ENCODE peak calls at places on chromosomes 6 and 20, in seven cellular contexts. One of them, this sample, is unnamed.

GRCh38 chr20:57693002-57693582 is 16.7 kb downstream of the PMEPA1 start:
- DNase-seq in neural crest cell: no peak
- DNase-seq in IMR-90: no peak
- DNase-seq in RWPE1: peak
- DNase-seq in spleen: no peak
- DNase-seq in pancreas: peak
- DNase-seq in CD4-positive, alpha-beta T cell: no peak
- DNase-seq in this sample: no peak

GRCh38 chr6:56223995-56224394 is 23.4 kb downstream of the COL21A1 start:
- DNase-seq in neural crest cell: no peak
- DNase-seq in IMR-90: peak
- DNase-seq in RWPE1: peak
- DNase-seq in spleen: no peak
- DNase-seq in pancreas: no peak
- DNase-seq in CD4-positive, alpha-beta T cell: no peak
- DNase-seq in this sample: no peak

GRCh38 chr6:13550656-13551055 is 23.7 kb upstream of the SIRT5 start:
- DNase-seq in neural crest cell: no peak
- DNase-seq in IMR-90: no peak
- DNase-seq in RWPE1: no peak
- DNase-seq in spleen: no peak
- DNase-seq in pancreas: no peak
- DNase-seq in CD4-positive, alpha-beta T cell: no peak
- DNase-seq in this sample: no peak

GRCh38 chr6:3529232-3529631 is 72.4 kb upstream of the SLC22A23 start:
- DNase-seq in neural crest cell: no peak
- DNase-seq in IMR-90: no peak
- DNase-seq in RWPE1: no peak
- DNase-seq in spleen: no peak
- DNase-seq in pancreas: no peak
- DNase-seq in CD4-positive, alpha-beta T cell: no peak
- DNase-seq in this sample: no peak

GRCh38 chr6:63465750-63466149 is 106.5 kb upstream of the LOC128125822 start:
- DNase-seq in neural crest cell: no peak
- DNase-seq in IMR-90: no peak
- DNase-seq in RWPE1: no peak
- DNase-seq in spleen: no peak
- DNase-seq in pancreas: no peak
- DNase-seq in CD4-positive, alpha-beta T cell: no peak
- DNase-seq in this sample: no peak

GRCh38 chr6:35359744-35360348 is 17.5 kb downstream of the PPARD start:
- DNase-seq in neural crest cell: no peak
- DNase-seq in IMR-90: peak
- DNase-seq in RWPE1: no peak
- DNase-seq in spleen: no peak
- DNase-seq in pancreas: peak
- DNase-seq in CD4-positive, alpha-beta T cell: no peak
- DNase-seq in this sample: no peak

GRCh38 chr6:17466707-17467106 is 73.3 kb downstream of the CAP2 start:
- DNase-seq in neural crest cell: no peak
- DNase-seq in IMR-90: peak
- DNase-seq in RWPE1: peak
- DNase-seq in spleen: no peak
- DNase-seq in pancreas: no peak
- DNase-seq in CD4-positive, alpha-beta T cell: no peak
- DNase-seq in this sample: no peak

GRCh38 chr6:149513915-149514314 is 29.1 kb upstream of the ZC3H12D start:
- DNase-seq in neural crest cell: no peak
- DNase-seq in IMR-90: no peak
- DNase-seq in RWPE1: no peak
- DNase-seq in spleen: no peak
- DNase-seq in pancreas: no peak
- DNase-seq in CD4-positive, alpha-beta T cell: no peak
- DNase-seq in this sample: no peak

GRCh38 chr6:55239099-55239498 is 64.8 kb downstream of the HCRTR2 start:
- DNase-seq in neural crest cell: no peak
- DNase-seq in IMR-90: no peak
- DNase-seq in RWPE1: no peak
- DNase-seq in spleen: no peak
- DNase-seq in pancreas: peak
- DNase-seq in CD4-positive, alpha-beta T cell: no peak
- DNase-seq in this sample: no peak

GRCh38 chr6:98970469-98970868 is 22.7 kb upstream of the FBXL4 start:
- DNase-seq in neural crest cell: no peak
- DNase-seq in IMR-90: no peak
- DNase-seq in RWPE1: no peak
- DNase-seq in spleen: no peak
- DNase-seq in pancreas: no peak
- DNase-seq in CD4-positive, alpha-beta T cell: no peak
- DNase-seq in this sample: no peak

GRCh38 chr20:37526238-37526838 is 1.3 kb downstream of the BLCAP start:
- DNase-seq in neural crest cell: no peak
- DNase-seq in IMR-90: peak
- DNase-seq in RWPE1: peak
- DNase-seq in spleen: peak
- DNase-seq in pancreas: no peak
- DNase-seq in CD4-positive, alpha-beta T cell: peak
- DNase-seq in this sample: peak

GRCh38 chr20:2386516-2387179 is 5.9 kb downstream of the TGM6 start:
- DNase-seq in neural crest cell: no peak
- DNase-seq in IMR-90: peak
- DNase-seq in RWPE1: peak
- DNase-seq in spleen: no peak
- DNase-seq in pancreas: no peak
- DNase-seq in CD4-positive, alpha-beta T cell: no peak
- DNase-seq in this sample: no peak

GRCh38 chr6:106257195-106257594 is 68.4 kb downstream of the ATG5 start:
- DNase-seq in neural crest cell: no peak
- DNase-seq in IMR-90: peak
- DNase-seq in RWPE1: peak
- DNase-seq in spleen: no peak
- DNase-seq in pancreas: no peak
- DNase-seq in CD4-positive, alpha-beta T cell: no peak
- DNase-seq in this sample: no peak

GRCh38 chr6:136753624-136754023 is 38.7 kb downstream of the MAP3K5 start:
- DNase-seq in neural crest cell: no peak
- DNase-seq in IMR-90: no peak
- DNase-seq in RWPE1: no peak
- DNase-seq in spleen: peak
- DNase-seq in pancreas: no peak
- DNase-seq in CD4-positive, alpha-beta T cell: peak
- DNase-seq in this sample: no peak

GRCh38 chr20:3767434-3768341 is at the start of gene ADISSP:
- DNase-seq in neural crest cell: peak
- DNase-seq in IMR-90: peak
- DNase-seq in RWPE1: peak
- DNase-seq in spleen: peak
- DNase-seq in pancreas: peak
- DNase-seq in CD4-positive, alpha-beta T cell: peak
- DNase-seq in this sample: peak
- TF ChIP-seq CTCF in neural crest cell: no peak
- TF ChIP-seq CTCF in IMR-90: peak
- TF ChIP-seq CTCF in RWPE1: no peak
- TF ChIP-seq CTCF in spleen: no peak
- TF ChIP-seq CTCF in pancreas: no peak
- TF ChIP-seq CTCF in CD4-positive, alpha-beta T cell: no peak
- TF ChIP-seq CTCF in this sample: no peak

GRCh38 chr6:89530982-89531381 is 98.0 kb downstream of the ANKRD6 start:
- DNase-seq in neural crest cell: no peak
- DNase-seq in IMR-90: no peak
- DNase-seq in RWPE1: no peak
- DNase-seq in spleen: no peak
- DNase-seq in pancreas: no peak
- DNase-seq in CD4-positive, alpha-beta T cell: no peak
- DNase-seq in this sample: no peak

GRCh38 chr6:89539779-89540178 is 98.8 kb downstream of the LYRM2 start:
- DNase-seq in neural crest cell: no peak
- DNase-seq in IMR-90: no peak
- DNase-seq in RWPE1: no peak
- DNase-seq in spleen: no peak
- DNase-seq in pancreas: no peak
- DNase-seq in CD4-positive, alpha-beta T cell: no peak
- DNase-seq in this sample: no peak

DNA sequence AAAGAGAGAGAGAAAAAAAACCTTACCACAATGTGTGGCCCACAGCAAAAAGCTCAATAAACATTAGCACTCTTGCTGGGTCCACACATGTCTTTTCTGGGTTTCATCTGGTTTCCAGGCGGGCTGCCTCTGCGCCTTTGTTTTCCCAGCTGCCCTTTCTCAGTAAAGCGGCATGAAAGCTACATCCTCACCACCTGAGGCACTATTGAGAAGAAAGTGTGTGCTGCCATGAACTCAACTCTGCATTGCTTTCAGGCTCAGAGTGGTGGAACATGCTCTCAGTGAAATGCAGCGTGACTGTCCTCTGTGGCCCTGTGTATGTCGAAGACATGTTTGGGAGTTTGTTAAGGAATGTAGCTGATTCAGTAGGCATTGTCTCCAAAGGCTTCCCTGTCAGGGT is 102.3 kb downstream of the LYRM2 start:
- DNase-seq in neural crest cell: no peak
- DNase-seq in IMR-90: no peak
- DNase-seq in RWPE1: no peak
- DNase-seq in spleen: no peak
- DNase-seq in pancreas: no peak
- DNase-seq in CD4-positive, alpha-beta T cell: no peak
- DNase-seq in this sample: no peak
- TF ChIP-seq CTCF in neural crest cell: no peak
- TF ChIP-seq CTCF in IMR-90: no peak
- TF ChIP-seq CTCF in RWPE1: no peak
- TF ChIP-seq CTCF in spleen: no peak
- TF ChIP-seq CTCF in pancreas: no peak
- TF ChIP-seq CTCF in CD4-positive, alpha-beta T cell: no peak
- TF ChIP-seq CTCF in this sample: no peak

DNA sequence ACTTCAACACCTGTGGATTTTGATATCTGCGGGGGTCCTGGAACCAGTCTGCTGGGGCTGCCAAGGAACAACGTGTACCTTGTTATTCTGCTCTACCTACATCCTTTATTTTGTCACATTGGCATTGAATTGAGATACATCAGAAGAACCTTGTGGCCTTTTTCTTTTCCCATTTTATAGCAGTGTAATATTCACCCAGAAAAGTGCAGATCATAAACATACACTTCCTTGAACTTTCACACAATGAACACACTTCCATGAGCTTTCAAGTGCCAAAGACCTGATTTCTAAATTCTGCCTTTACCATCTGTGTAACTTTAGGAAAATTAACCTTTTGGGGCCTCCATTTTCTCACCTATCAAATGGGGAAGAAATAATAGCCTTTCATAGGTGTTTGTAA is 29.9 kb upstream of the RREB1 start:
- DNase-seq in neural crest cell: no peak
- DNase-seq in IMR-90: no peak
- DNase-seq in RWPE1: no peak
- DNase-seq in spleen: no peak
- DNase-seq in pancreas: no peak
- DNase-seq in CD4-positive, alpha-beta T cell: no peak
- DNase-seq in this sample: no peak
- TF ChIP-seq CTCF in neural crest cell: no peak
- TF ChIP-seq CTCF in IMR-90: no peak
- TF ChIP-seq CTCF in RWPE1: no peak
- TF ChIP-seq CTCF in spleen: no peak
- TF ChIP-seq CTCF in pancreas: no peak
- TF ChIP-seq CTCF in CD4-positive, alpha-beta T cell: no peak
- TF ChIP-seq CTCF in this sample: no peak

GRCh38 chr6:110530671-110531070 is 54.3 kb upstream of the SLC22A16 start:
- DNase-seq in neural crest cell: no peak
- DNase-seq in IMR-90: peak
- DNase-seq in RWPE1: no peak
- DNase-seq in spleen: no peak
- DNase-seq in pancreas: no peak
- DNase-seq in CD4-positive, alpha-beta T cell: no peak
- DNase-seq in this sample: no peak
- TF ChIP-seq CTCF in neural crest cell: no peak
- TF ChIP-seq CTCF in IMR-90: no peak
- TF ChIP-seq CTCF in RWPE1: no peak
- TF ChIP-seq CTCF in spleen: no peak
- TF ChIP-seq CTCF in pancreas: no peak
- TF ChIP-seq CTCF in CD4-positive, alpha-beta T cell: no peak
- TF ChIP-seq CTCF in this sample: no peak

GRCh38 chr20:11585752-11586352 is 331.8 kb upstream of the BTBD3 start:
- DNase-seq in neural crest cell: no peak
- DNase-seq in IMR-90: peak
- DNase-seq in RWPE1: peak
- DNase-seq in spleen: no peak
- DNase-seq in pancreas: no peak
- DNase-seq in CD4-positive, alpha-beta T cell: no peak
- DNase-seq in this sample: no peak
- TF ChIP-seq CTCF in neural crest cell: peak
- TF ChIP-seq CTCF in IMR-90: peak
- TF ChIP-seq CTCF in RWPE1: peak
- TF ChIP-seq CTCF in spleen: no peak
- TF ChIP-seq CTCF in pancreas: no peak
- TF ChIP-seq CTCF in CD4-positive, alpha-beta T cell: no peak
- TF ChIP-seq CTCF in this sample: no peak

DNA sequence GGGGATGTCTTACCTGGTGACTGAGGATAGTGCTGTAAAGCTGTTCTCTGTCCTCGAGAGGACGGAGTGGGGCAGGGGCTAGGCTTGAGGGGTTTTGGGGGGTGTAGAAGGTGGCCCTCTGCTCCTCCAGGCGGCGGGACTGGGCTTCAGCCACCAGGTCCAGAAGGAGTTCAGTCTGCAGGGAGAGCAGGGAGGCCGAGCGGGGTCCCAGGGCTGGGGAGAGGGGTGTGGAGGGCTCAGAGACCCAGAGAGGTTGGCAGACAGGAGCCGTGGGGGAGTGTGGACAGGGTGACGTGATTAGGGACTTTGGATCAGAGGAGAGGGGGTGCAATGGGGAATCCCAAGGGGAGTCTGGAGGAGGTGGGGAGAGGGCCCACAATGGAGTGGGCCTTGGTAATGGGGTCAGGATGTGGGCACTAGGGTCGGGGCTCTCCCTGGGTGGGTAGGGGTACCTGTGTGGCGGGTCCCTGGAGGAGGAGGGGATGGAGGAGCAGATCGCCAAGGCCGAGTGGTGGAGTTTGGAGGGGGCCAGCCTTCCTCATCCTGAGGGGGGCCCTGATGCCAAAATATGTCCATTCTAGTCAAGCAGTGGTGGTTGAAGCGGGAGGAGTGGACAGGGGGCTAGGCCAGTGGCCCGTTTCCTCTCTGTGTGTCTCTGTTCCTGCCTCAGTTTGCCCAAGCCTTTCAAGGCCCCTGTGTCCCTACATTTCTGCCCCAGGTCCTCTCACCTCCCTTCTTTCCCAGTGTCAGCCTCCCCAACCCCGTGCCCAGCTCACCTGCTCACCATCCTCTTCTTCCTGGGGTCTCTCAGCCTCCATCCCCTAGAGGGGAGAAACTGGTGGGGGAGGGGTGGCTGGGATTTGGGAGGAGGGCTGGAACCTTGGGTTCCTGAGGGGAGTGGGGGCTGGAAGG is 491 bp downstream of the GPSM3 start:
- DNase-seq in neural crest cell: no peak
- DNase-seq in IMR-90: no peak
- DNase-seq in RWPE1: no peak
- DNase-seq in spleen: peak
- DNase-seq in pancreas: no peak
- DNase-seq in CD4-positive, alpha-beta T cell: no peak
- DNase-seq in this sample: no peak
- TF ChIP-seq CTCF in neural crest cell: no peak
- TF ChIP-seq CTCF in IMR-90: no peak
- TF ChIP-seq CTCF in RWPE1: no peak
- TF ChIP-seq CTCF in spleen: no peak
- TF ChIP-seq CTCF in pancreas: no peak
- TF ChIP-seq CTCF in CD4-positive, alpha-beta T cell: no peak
- TF ChIP-seq CTCF in this sample: no peak